ENCODE peak calls at places on chromosomes 4 and X, in four cellular contexts. One of them, this sample, is unnamed.

GRCh38 chrX:16671005-16671404 is 21.0 kb downstream of the S100G start:
- DNase-seq in GM23338: peak; percentile 52
- DNase-seq in PC-3: peak; percentile 59
- DNase-seq in hepatocyte: peak; percentile 74
- DNase-seq in this sample: peak; percentile 15

GRCh38 chr4:38644201-38644600 is 19.8 kb upstream of the KLF3 start:
- DNase-seq in GM23338: no peak
- DNase-seq in PC-3: no peak
- DNase-seq in hepatocyte: no peak
- DNase-seq in this sample: no peak

GRCh38 chr4:138815811-138816210 is 199.8 kb upstream of the NOCT start:
- DNase-seq in GM23338: no peak
- DNase-seq in PC-3: no peak
- DNase-seq in hepatocyte: no peak
- DNase-seq in this sample: no peak

GRCh38 chrX:40153335-40154221 is 55.8 kb upstream of the BCOR start:
- DNase-seq in GM23338: peak; percentile 39
- DNase-seq in PC-3: peak; percentile 36
- DNase-seq in hepatocyte: peak; percentile 76
- DNase-seq in this sample: peak; percentile 79

GRCh38 chr4:7048642-7049041 is 5.5 kb downstream of the TADA2B start:
- DNase-seq in GM23338: no peak
- DNase-seq in PC-3: no peak
- DNase-seq in hepatocyte: no peak
- DNase-seq in this sample: no peak

GRCh38 chrX:56253832-56254703 is 21.9 kb downstream of the KLF8 start:
- DNase-seq in GM23338: no peak
- DNase-seq in PC-3: no peak
- DNase-seq in hepatocyte: no peak
- DNase-seq in this sample: no peak

GRCh38 chr4:15348695-15349094 is 79.1 kb upstream of the C1QTNF7 start:
- DNase-seq in GM23338: no peak
- DNase-seq in PC-3: no peak
- DNase-seq in hepatocyte: no peak
- DNase-seq in this sample: no peak

GRCh38 chrX:41118156-41118555 is 32.9 kb downstream of the USP9X start:
- DNase-seq in GM23338: no peak
- DNase-seq in PC-3: no peak
- DNase-seq in hepatocyte: no peak
- DNase-seq in this sample: no peak

GRCh38 chrX:77167993-77168392 is 279.2 kb upstream of the FGF16 start:
- DNase-seq in GM23338: no peak
- DNase-seq in PC-3: no peak
- DNase-seq in hepatocyte: no peak
- DNase-seq in this sample: no peak

GRCh38 chrX:42276982-42277690 is 353.8 kb upstream of the CASK start:
- DNase-seq in GM23338: no peak
- DNase-seq in PC-3: no peak
- DNase-seq in hepatocyte: peak; percentile 7
- DNase-seq in this sample: no peak

GRCh38 chr4:139711461-139711860 is 45.8 kb downstream of the MGST2 start:
- DNase-seq in GM23338: no peak
- DNase-seq in PC-3: no peak
- DNase-seq in hepatocyte: no peak
- DNase-seq in this sample: no peak

GRCh38 chr4:47488706-47489105 is 3.6 kb downstream of the ATP10D start:
- DNase-seq in GM23338: no peak
- DNase-seq in PC-3: no peak
- DNase-seq in hepatocyte: no peak
- DNase-seq in this sample: no peak
- H3K4me3 ChIP-seq in GM23338: no peak overlapping the region
- H3K4me3 ChIP-seq in PC-3: no peak overlapping the region
- H3K4me3 ChIP-seq in hepatocyte: no peak overlapping the region
- H3K4me3 ChIP-seq in this sample: no peak overlapping the region

DNA sequence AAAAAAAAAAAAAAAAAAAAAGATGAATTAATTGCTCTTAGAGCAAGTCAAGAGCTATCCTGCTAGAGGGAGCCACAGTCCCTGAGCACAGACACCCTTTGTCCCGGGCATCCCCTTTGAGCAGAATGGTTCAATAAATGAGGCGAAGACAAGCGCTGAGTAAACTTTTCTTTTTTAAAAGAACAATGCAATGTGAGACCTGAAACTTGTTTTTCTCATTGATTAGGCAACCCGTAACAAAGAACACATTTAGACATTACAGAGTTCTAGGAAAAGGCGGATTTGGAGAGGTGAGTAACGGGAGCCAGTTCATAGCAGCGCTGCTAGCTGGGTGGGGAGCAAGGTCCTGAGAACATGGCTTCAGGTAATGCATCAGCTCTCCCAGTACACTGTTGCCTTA is 46.1 kb downstream of the GRK4 start:
- DNase-seq in GM23338: peak; percentile 68
- DNase-seq in PC-3: no peak
- DNase-seq in hepatocyte: peak; percentile 40
- DNase-seq in this sample: peak; percentile 29
- TF ChIP-seq EZH2phosphoT487 in GM23338: no peak
- TF ChIP-seq EZH2phosphoT487 in PC-3: no peak
- TF ChIP-seq EZH2phosphoT487 in hepatocyte: no peak
- TF ChIP-seq EZH2phosphoT487 in this sample: no peak

GRCh38 chrX:154544885-154545284 is 1.8 kb downstream of the G6PD start:
- DNase-seq in GM23338: no peak
- DNase-seq in PC-3: no peak
- DNase-seq in hepatocyte: no peak
- DNase-seq in this sample: no peak

GRCh38 chrX:154540897-154541535 is 5.6 kb downstream of the G6PD start:
- DNase-seq in GM23338: no peak
- DNase-seq in PC-3: peak; percentile 96
- DNase-seq in hepatocyte: peak; percentile 64
- DNase-seq in this sample: no peak

GRCh38 chrX:154541896-154542722 is 4.5 kb downstream of the G6PD start:
- DNase-seq in GM23338: no peak
- DNase-seq in PC-3: peak; percentile 96
- DNase-seq in hepatocyte: peak; percentile 68
- DNase-seq in this sample: no peak

GRCh38 chrX:154541589-154541895 is 5.1 kb downstream of the G6PD start:
- DNase-seq in GM23338: no peak
- DNase-seq in PC-3: no peak
- DNase-seq in hepatocyte: no peak
- DNase-seq in this sample: no peak

GRCh38 chrX:154542723-154543424 is 3.8 kb downstream of the G6PD start:
- DNase-seq in GM23338: no peak
- DNase-seq in PC-3: no peak
- DNase-seq in hepatocyte: no peak
- DNase-seq in this sample: no peak
- H3K4me3 ChIP-seq in GM23338: no peak overlapping the region
- H3K4me3 ChIP-seq in PC-3: peak overlapping the region; percentile 32
- H3K4me3 ChIP-seq in hepatocyte: no peak overlapping the region
- H3K4me3 ChIP-seq in this sample: no peak overlapping the region

GRCh38 chr4:86909945-86910344 is 17.7 kb upstream of the C4orf36 start:
- DNase-seq in GM23338: no peak
- DNase-seq in PC-3: no peak
- DNase-seq in hepatocyte: no peak
- DNase-seq in this sample: no peak
- TF ChIP-seq EZH2phosphoT487 in GM23338: no peak
- TF ChIP-seq EZH2phosphoT487 in PC-3: no peak
- TF ChIP-seq EZH2phosphoT487 in hepatocyte: no peak
- TF ChIP-seq EZH2phosphoT487 in this sample: no peak

GRCh38 chr4:153151535-153152452 is 52.4 kb upstream of the TRIM2 start:
- DNase-seq in GM23338: peak; percentile 98
- DNase-seq in PC-3: peak; percentile 27
- DNase-seq in hepatocyte: peak; percentile 92
- DNase-seq in this sample: no peak
- H3K4me3 ChIP-seq in GM23338: peak overlapping the region; percentile 75
- H3K4me3 ChIP-seq in PC-3: peak overlapping the region; percentile 69
- H3K4me3 ChIP-seq in hepatocyte: no peak overlapping the region
- H3K4me3 ChIP-seq in this sample: no peak overlapping the region

GRCh38 chr4:130210871-130211270 is 1114.9 kb downstream of the C4orf33 start:
- DNase-seq in GM23338: no peak
- DNase-seq in PC-3: peak; percentile 47
- DNase-seq in hepatocyte: no peak
- DNase-seq in this sample: no peak
- TF ChIP-seq EZH2phosphoT487 in GM23338: no peak
- TF ChIP-seq EZH2phosphoT487 in PC-3: no peak
- TF ChIP-seq EZH2phosphoT487 in hepatocyte: no peak
- TF ChIP-seq EZH2phosphoT487 in this sample: no peak

DNA sequence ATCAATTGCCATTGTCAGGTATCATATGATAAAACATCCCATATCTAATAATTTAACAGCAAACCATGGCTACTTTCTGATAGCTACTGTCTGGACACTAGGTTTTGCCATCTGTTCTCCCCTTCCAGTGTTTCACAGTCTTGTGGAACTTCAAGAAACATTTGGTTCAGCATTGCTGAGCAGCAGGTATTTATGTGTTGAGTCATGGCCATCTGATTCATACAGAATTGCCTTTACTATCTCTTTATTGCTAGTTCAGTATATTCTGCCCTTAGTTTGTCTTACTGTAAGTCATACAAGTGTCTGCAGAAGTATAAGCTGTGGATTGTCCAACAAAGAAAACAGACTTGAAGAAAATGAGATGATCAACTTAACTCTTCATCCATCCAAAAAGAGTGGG is 7.0 kb downstream of the NPY5R start:
- DNase-seq in GM23338: no peak
- DNase-seq in PC-3: peak; percentile 65
- DNase-seq in hepatocyte: peak; percentile 26
- DNase-seq in this sample: no peak
- H3K4me3 ChIP-seq in GM23338: no peak overlapping the region
- H3K4me3 ChIP-seq in PC-3: no peak overlapping the region
- H3K4me3 ChIP-seq in hepatocyte: no peak overlapping the region
- H3K4me3 ChIP-seq in this sample: no peak overlapping the region

DNA sequence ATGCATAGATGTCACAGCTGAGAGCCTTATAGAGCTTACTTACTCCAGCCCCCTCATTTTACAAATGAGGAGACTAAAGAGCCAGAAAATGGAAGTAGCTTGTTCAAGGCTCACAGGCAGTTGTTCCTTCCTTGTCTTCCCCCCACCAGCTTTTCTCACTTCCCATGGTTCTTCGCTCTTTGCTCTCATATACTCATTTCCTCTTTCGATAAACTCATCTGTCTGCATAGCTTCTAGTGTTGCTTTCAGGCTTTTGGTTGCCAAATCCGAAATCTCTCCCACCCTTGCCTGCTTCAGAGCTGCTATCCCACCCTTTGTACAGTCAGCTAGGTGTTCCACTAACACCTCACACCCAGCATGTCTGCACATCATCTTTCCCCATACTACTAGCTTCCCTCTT is 25.0 kb upstream of the GJB1 start:
- DNase-seq in GM23338: no peak
- DNase-seq in PC-3: no peak
- DNase-seq in hepatocyte: no peak
- DNase-seq in this sample: peak; percentile 72
- TF ChIP-seq EZH2phosphoT487 in GM23338: no peak
- TF ChIP-seq EZH2phosphoT487 in PC-3: no peak
- TF ChIP-seq EZH2phosphoT487 in hepatocyte: no peak
- TF ChIP-seq EZH2phosphoT487 in this sample: no peak

GRCh38 chr4:56760194-56760593 is 61.3 kb downstream of the SPINK2 start:
- DNase-seq in GM23338: no peak
- DNase-seq in PC-3: no peak
- DNase-seq in hepatocyte: no peak
- DNase-seq in this sample: no peak

GRCh38 chr4:56752985-56753384 is 68.5 kb downstream of the SPINK2 start:
- DNase-seq in GM23338: no peak
- DNase-seq in PC-3: peak; percentile 88
- DNase-seq in hepatocyte: peak; percentile 65
- DNase-seq in this sample: no peak

GRCh38 chr4:56755901-56756300 is 65.6 kb downstream of the SPINK2 start:
- DNase-seq in GM23338: no peak
- DNase-seq in PC-3: peak; percentile 70
- DNase-seq in hepatocyte: no peak
- DNase-seq in this sample: no peak

GRCh38 chr4:56757821-56758400 is 63.6 kb downstream of the SPINK2 start:
- DNase-seq in GM23338: peak; percentile 65
- DNase-seq in PC-3: peak; percentile 98
- DNase-seq in hepatocyte: peak; percentile 93
- DNase-seq in this sample: peak; percentile 90

DNA sequence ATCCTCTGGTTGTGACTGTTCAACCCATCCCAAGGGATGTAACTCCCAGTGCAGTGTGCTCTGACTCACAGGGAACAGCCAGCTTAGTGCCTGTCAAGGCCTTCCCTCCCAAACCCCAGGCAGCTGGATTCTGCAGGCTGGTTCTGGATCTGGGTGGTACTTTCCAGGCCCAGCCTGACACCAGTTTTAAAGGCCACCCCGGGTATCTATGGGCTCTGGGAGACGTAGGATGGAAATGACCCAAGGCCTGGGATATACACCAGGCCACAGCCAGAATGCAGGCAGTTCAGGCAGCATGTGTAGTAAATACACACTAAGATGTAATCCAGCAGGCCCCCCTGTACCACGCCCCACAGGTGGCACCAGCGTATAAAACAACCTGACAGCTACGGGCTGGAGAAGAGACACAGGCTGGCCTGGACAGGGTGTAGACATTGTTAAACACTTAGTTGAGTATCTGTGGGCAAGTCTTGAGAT is 64.2 kb downstream of the SPINK2 start:
- DNase-seq in GM23338: no peak
- DNase-seq in PC-3: peak; percentile 78
- DNase-seq in hepatocyte: peak; percentile 66
- DNase-seq in this sample: peak; percentile 84
- H3K4me3 ChIP-seq in GM23338: no peak overlapping the region
- H3K4me3 ChIP-seq in PC-3: peak overlapping the region; percentile 43
- H3K4me3 ChIP-seq in hepatocyte: no peak overlapping the region
- H3K4me3 ChIP-seq in this sample: peak overlapping the region; percentile 63

This sample was measured in OCI-LY7.